ENCODE peak calls at places on chromosomes 5 and 9, in four cellular contexts. A is OCI-LY7, S is neural progenitor cell, B is K562. M is an unnamed sample.

GRCh38 chr9:129898205-129898604 is 62.9 kb downstream of the USP20 start:
- DNase-seq in S (no peak), B (peak; percentile 21), A (no peak), M (no peak)

GRCh38 chr5:86909896-86910295 is 292.2 kb downstream of the COX7C start:
- DNase-seq in S (no peak), A (no peak), B (no peak), M (peak; percentile 76)

GRCh38 chr9:119167267-119167666 is 202.0 kb downstream of the BRINP1 start:
- DNase-seq in B (no peak), S (no peak), A (no peak), M (no peak)

GRCh38 chr5:26339576-26339975 is 698.8 kb downstream of the CDH9 start:
- DNase-seq in A (peak; percentile 0), B (no peak), S (no peak), M (no peak)

GRCh38 chr5:149380466-149381121 is 1.5 kb upstream of the IL17B start:
- DNase-seq in B (no peak), A (no peak), S (no peak), M (peak; percentile 23)

GRCh38 chr9:35516481-35516880 is 26.6 kb downstream of the RUSC2 start:
- DNase-seq in B (no peak), S (peak; percentile 18), A (no peak), M (peak; percentile 87)

GRCh38 chr5:74632947-74633356 is 7.6 kb downstream of the ENC1 start:
- DNase-seq in B (no peak), A (no peak), S (no peak), M (peak; percentile 85)

GRCh38 chr9:108672475-108673065 is 183.2 kb downstream of the ACTL7B start:
- DNase-seq in B (no peak), A (no peak), S (no peak), M (peak; percentile 12)

DNA sequence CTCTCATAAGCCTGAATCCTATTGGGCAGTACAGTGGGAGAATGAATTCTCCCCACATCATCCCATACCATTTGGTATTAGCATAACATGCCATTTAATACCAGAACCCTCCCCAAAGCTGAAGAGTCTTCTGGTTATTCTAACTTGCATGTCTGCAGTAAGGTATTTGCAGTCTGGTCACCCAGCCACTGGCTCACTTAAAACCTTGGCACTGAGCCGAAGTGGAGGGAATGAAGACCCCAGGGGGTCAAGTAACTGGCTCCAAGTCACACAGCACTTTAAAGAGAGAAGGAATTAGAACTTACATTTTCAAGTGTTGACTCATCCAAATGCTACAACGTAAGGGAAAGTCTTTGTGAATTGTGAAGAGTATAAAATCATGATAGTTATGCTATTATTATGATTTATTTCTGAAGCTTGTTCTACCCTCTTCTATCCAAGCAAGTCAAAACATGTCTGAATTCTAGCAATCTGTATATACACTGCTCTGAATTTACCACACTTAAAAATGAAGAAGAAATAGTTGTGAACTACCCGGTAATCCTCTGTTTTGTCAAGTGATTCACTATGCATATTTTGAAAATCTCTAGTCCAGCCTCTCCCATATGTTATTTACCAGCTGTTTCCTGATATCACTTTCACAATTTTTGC is 28.5 kb downstream of the GLRA1 start:
- DNase-seq in S (no peak), A (no peak), B (no peak), M (peak; percentile 86)
- H3K4me3 ChIP-seq in S (no peak overlapping the region), A (no peak overlapping the region), B (no peak overlapping the region), M (peak overlapping the region; percentile 2)

DNA sequence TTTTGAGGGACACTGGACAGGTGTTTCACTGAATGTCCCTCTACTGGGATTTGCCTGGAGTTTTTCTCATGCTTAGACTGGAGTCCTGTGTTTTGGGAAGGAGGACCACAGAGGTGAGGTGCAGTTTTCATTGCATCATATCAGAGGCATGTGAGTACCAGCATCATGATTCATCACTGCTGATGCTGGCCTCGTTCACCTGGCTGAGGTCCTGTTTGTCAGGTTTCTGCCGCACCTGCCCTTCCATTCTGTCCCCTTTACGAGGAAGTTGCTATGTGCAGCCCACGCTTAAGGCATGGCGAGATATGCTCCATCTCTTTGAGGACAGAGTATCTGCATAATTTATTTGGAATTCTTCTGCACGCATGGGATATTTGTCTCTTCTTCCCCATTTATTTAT is 162.1 kb downstream of the TENT4A start:
- DNase-seq in A (no peak), B (no peak), S (no peak), M (no peak)
- H2AFZ ChIP-seq in A (no peak overlapping the region), B (no peak overlapping the region), S (no peak overlapping the region), M (no peak overlapping the region)

DNA sequence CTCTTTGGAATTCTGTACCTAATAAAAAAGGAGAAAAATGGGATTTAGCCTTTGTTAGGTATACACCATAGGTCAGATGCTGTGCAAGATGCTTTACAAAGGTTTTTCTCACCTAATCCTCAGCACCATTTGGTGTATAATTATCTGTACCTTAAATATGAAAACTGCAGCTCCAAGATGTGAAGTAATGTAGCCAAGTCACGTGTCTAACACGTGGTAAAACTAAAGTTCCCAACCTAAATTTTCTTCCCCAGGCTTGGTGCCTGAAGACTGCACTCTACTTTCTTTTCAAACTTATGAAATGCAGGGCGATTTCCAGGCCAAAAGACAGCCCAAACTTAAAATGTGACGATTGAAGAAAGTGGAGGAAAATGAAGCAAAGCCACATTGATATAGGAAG is 125.9 kb downstream of the CDH6 start:
- DNase-seq in A (no peak), B (no peak), S (no peak), M (no peak)
- H3K4me1 ChIP-seq in A (no peaks in the 10 kb centered on the region), B (no peaks in the 10 kb centered on the region), S (no peaks in the 10 kb centered on the region), M (no peaks in the 10 kb centered on the region)

DNA sequence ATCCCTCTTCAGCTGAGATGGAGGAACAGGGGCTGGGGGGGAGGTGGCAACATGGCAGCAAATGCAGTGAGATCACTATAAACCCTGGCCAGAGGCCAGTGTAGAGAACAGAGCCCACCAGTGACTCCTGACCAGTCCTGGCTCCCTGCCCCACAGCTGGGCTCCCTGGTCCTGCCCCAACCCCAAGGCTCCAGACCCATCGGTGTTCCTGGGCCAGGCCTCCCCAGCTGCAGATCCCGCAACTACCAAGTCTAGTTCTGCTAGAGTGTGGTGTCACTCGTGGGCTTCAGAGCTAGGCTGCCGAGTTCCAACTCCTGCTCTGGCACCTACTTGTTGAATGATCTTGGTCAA is 16.8 kb downstream of the AKNA start:
- DNase-seq in A (no peak), B (no peak), S (no peak), M (no peak)
- H3K4me3 ChIP-seq in A (peak overlapping the region; percentile 56), B (no peak overlapping the region), S (no peak overlapping the region), M (no peak overlapping the region)

GRCh38 chr9:91130796-91131318 is 230.9 kb downstream of the AUH start:
- DNase-seq in B (no peak), A (no peak), S (no peak), M (no peak)

GRCh38 chr9:91132576-91133073 is 229.1 kb downstream of the AUH start:
- DNase-seq in S (no peak), A (no peak), B (no peak), M (no peak)

GRCh38 chr9:91138760-91139159 is 223.0 kb downstream of the AUH start:
- DNase-seq in B (no peak), S (no peak), A (no peak), M (peak; percentile 68)

GRCh38 chr9:91131433-91131839 is 230.3 kb downstream of the AUH start:
- DNase-seq in S (no peak), B (no peak), A (no peak), M (peak; percentile 98)

GRCh38 chr9:91134608-91135007 is 227.1 kb downstream of the AUH start:
- DNase-seq in B (no peak), A (no peak), S (no peak), M (no peak)
- H2AFZ ChIP-seq in B (no peak overlapping the region), A (no peak overlapping the region), S (no peak overlapping the region), M (no peak overlapping the region)